ENCODE peak calls at places on chromosomes 1 and 21, in six cellular contexts. One of them, this sample, is unnamed.
A peak's percentile ranks its signal among the peaks of the same experiment; 100 is the strongest.

GRCh38 chr1:206930210-206930798 is 8.6 kb upstream of the FCMR start:
- DNase-seq in stimulated activated CD8-positive, alpha-beta memory T cell treated with anti-CD3 and anti-CD28 coated beads, Interleukin-7, amount 100 ng/mL, for 24 hours: no peak
- DNase-seq in EL: no peak
- DNase-seq in midbrain: no peak
- DNase-seq in GM12892: peak; percentile 70
- DNase-seq in tibial nerve: no peak
- DNase-seq in this sample: peak; percentile 47

GRCh38 chr21:45059121-45059520 is 15.3 kb upstream of the ADARB1 start:
- DNase-seq in stimulated activated CD8-positive, alpha-beta memory T cell treated with anti-CD3 and anti-CD28 coated beads, Interleukin-7, amount 100 ng/mL, for 24 hours: no peak
- DNase-seq in EL: no peak
- DNase-seq in midbrain: no peak
- DNase-seq in GM12892: no peak
- DNase-seq in tibial nerve: no peak
- DNase-seq in this sample: no peak

GRCh38 chr1:170010443-170010842 is 64.1 kb downstream of the KIFAP3 start:
- DNase-seq in stimulated activated CD8-positive, alpha-beta memory T cell treated with anti-CD3 and anti-CD28 coated beads, Interleukin-7, amount 100 ng/mL, for 24 hours: no peak
- DNase-seq in EL: peak; percentile 52
- DNase-seq in midbrain: no peak
- DNase-seq in GM12892: no peak
- DNase-seq in tibial nerve: peak; percentile 86
- DNase-seq in this sample: no peak

GRCh38 chr1:33219886-33220661 is 36.2 kb upstream of the ZNF362 start:
- DNase-seq in stimulated activated CD8-positive, alpha-beta memory T cell treated with anti-CD3 and anti-CD28 coated beads, Interleukin-7, amount 100 ng/mL, for 24 hours: no peak
- DNase-seq in EL: peak; percentile 81
- DNase-seq in midbrain: no peak
- DNase-seq in GM12892: no peak
- DNase-seq in tibial nerve: no peak
- DNase-seq in this sample: no peak

GRCh38 chr1:184888505-184888904 is 85.8 kb downstream of the NIBAN1 start:
- DNase-seq in stimulated activated CD8-positive, alpha-beta memory T cell treated with anti-CD3 and anti-CD28 coated beads, Interleukin-7, amount 100 ng/mL, for 24 hours: no peak
- DNase-seq in EL: peak; percentile 87
- DNase-seq in midbrain: no peak
- DNase-seq in GM12892: no peak
- DNase-seq in tibial nerve: no peak
- DNase-seq in this sample: no peak

GRCh38 chr1:100722211-100722610 is 2.7 kb downstream of the VCAM1 start:
- DNase-seq in stimulated activated CD8-positive, alpha-beta memory T cell treated with anti-CD3 and anti-CD28 coated beads, Interleukin-7, amount 100 ng/mL, for 24 hours: no peak
- DNase-seq in EL: peak; percentile 18
- DNase-seq in midbrain: no peak
- DNase-seq in GM12892: no peak
- DNase-seq in tibial nerve: no peak
- DNase-seq in this sample: no peak

GRCh38 chr1:171286032-171286705 is 27.8 kb upstream of the FMO4 start:
- DNase-seq in stimulated activated CD8-positive, alpha-beta memory T cell treated with anti-CD3 and anti-CD28 coated beads, Interleukin-7, amount 100 ng/mL, for 24 hours: no peak
- DNase-seq in EL: peak; percentile 6
- DNase-seq in midbrain: no peak
- DNase-seq in GM12892: no peak
- DNase-seq in tibial nerve: no peak
- DNase-seq in this sample: no peak

GRCh38 chr1:43867946-43868740 is 65.5 kb upstream of the ARTN start:
- DNase-seq in stimulated activated CD8-positive, alpha-beta memory T cell treated with anti-CD3 and anti-CD28 coated beads, Interleukin-7, amount 100 ng/mL, for 24 hours: no peak
- DNase-seq in EL: peak; percentile 49
- DNase-seq in midbrain: no peak
- DNase-seq in GM12892: no peak
- DNase-seq in tibial nerve: no peak
- DNase-seq in this sample: no peak

GRCh38 chr1:159944623-159945455 is 574 bp downstream of the IGSF9 start:
- DNase-seq in stimulated activated CD8-positive, alpha-beta memory T cell treated with anti-CD3 and anti-CD28 coated beads, Interleukin-7, amount 100 ng/mL, for 24 hours: no peak
- DNase-seq in EL: no peak
- DNase-seq in midbrain: no peak
- DNase-seq in GM12892: no peak
- DNase-seq in tibial nerve: no peak
- DNase-seq in this sample: no peak